ENCODE peak calls at places on chromosome 3, in four cellular contexts. One of them, this sample, is unnamed. For H3K4me1 and H3K36me3, the result is how much of the 10 kb centered on the place peaks cover.

GRCh38 chr3:46864051-46864881 is 1.0 kb upstream of the MYL3 start:
- DNase-seq in thoracic aorta: no peak
- DNase-seq in BE2C: no peak
- DNase-seq in lower lobe of right lung: peak
- DNase-seq in this sample: no peak

GRCh38 chr3:58073315-58074125 is 65.3 kb downstream of the FLNB start:
- DNase-seq in thoracic aorta: no peak
- DNase-seq in BE2C: no peak
- DNase-seq in lower lobe of right lung: no peak
- DNase-seq in this sample: no peak

GRCh38 chr3:116378077-116378476 is 67.2 kb downstream of the LSAMP start:
- DNase-seq in thoracic aorta: no peak
- DNase-seq in BE2C: no peak
- DNase-seq in lower lobe of right lung: no peak
- DNase-seq in this sample: no peak

GRCh38 chr3:156433910-156434309 is 121.0 kb downstream of the SSR3 start:
- DNase-seq in thoracic aorta: no peak
- DNase-seq in BE2C: peak
- DNase-seq in lower lobe of right lung: no peak
- DNase-seq in this sample: no peak

GRCh38 chr3:52983336-52983807 is 62.5 kb downstream of the SFMBT1 start:
- DNase-seq in thoracic aorta: no peak
- DNase-seq in BE2C: no peak
- DNase-seq in lower lobe of right lung: no peak
- DNase-seq in this sample: peak

GRCh38 chr3:40170395-40170794 is 139.1 kb upstream of the EIF1B start:
- DNase-seq in thoracic aorta: no peak
- DNase-seq in BE2C: no peak
- DNase-seq in lower lobe of right lung: no peak
- DNase-seq in this sample: no peak

GRCh38 chr3:189941679-189942078 is 179.0 kb downstream of the P3H2 start:
- DNase-seq in thoracic aorta: no peak
- DNase-seq in BE2C: no peak
- DNase-seq in lower lobe of right lung: no peak
- DNase-seq in this sample: no peak

GRCh38 chr3:24182756-24183155 is 237.7 kb downstream of the NR1D2 start:
- DNase-seq in thoracic aorta: no peak
- DNase-seq in BE2C: no peak
- DNase-seq in lower lobe of right lung: no peak
- DNase-seq in this sample: no peak

GRCh38 chr3:197353867-197354180 is 55.4 kb upstream of the DLG1 start:
- DNase-seq in thoracic aorta: no peak
- DNase-seq in BE2C: no peak
- DNase-seq in lower lobe of right lung: no peak
- DNase-seq in this sample: no peak

DNA sequence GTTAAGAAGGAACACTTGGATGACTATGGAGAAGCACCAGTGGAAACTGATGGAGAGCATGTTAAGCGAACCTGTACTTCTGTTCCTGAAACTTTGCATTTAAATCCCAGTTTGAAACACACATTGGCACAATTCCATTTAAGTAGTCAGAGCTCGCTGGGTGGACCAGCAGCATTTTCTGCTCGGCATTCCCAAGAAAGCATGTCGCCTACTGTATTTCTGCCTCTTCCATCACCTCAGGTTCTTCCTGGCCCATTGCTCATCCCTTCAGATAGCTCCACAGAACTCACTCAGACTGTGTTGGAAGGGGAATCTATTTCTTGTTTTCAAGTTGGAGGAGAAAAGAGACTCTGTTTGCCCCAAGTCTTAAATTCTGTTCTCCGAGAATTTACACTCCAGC is 3.0 kb downstream of the SKIL start:
- DNase-seq in thoracic aorta: no peak
- DNase-seq in BE2C: no peak
- DNase-seq in lower lobe of right lung: no peak
- DNase-seq in this sample: no peak
- H3K4me1 ChIP-seq in thoracic aorta: half or more
- H3K4me1 ChIP-seq in BE2C: under half
- H3K4me1 ChIP-seq in lower lobe of right lung: half or more
- H3K4me1 ChIP-seq in this sample: under half

GRCh38 chr3:71031151-71031550 is 552.4 kb downstream of the FOXP1 start:
- DNase-seq in thoracic aorta: no peak
- DNase-seq in BE2C: no peak
- DNase-seq in lower lobe of right lung: no peak
- DNase-seq in this sample: no peak
- H3K36me3 ChIP-seq in thoracic aorta: under half
- H3K36me3 ChIP-seq in BE2C: under half
- H3K36me3 ChIP-seq in lower lobe of right lung: under half
- H3K36me3 ChIP-seq in this sample: under half

GRCh38 chr3:45623434-45623833 is 28.9 kb downstream of the LIMD1 start:
- DNase-seq in thoracic aorta: no peak
- DNase-seq in BE2C: no peak
- DNase-seq in lower lobe of right lung: no peak
- DNase-seq in this sample: no peak
- H3K4me1 ChIP-seq in thoracic aorta: under half
- H3K4me1 ChIP-seq in BE2C: under half
- H3K4me1 ChIP-seq in lower lobe of right lung: under half
- H3K4me1 ChIP-seq in this sample: under half

GRCh38 chr3:96480881-96481280 is 333.5 kb upstream of the EPHA6 start:
- DNase-seq in thoracic aorta: no peak
- DNase-seq in BE2C: no peak
- DNase-seq in lower lobe of right lung: no peak
- DNase-seq in this sample: no peak
- H3K36me3 ChIP-seq in thoracic aorta: under half
- H3K36me3 ChIP-seq in BE2C: under half
- H3K36me3 ChIP-seq in lower lobe of right lung: under half
- H3K36me3 ChIP-seq in this sample: under half

GRCh38 chr3:17014286-17014685 is 129.5 kb downstream of the PLCL2 start:
- DNase-seq in thoracic aorta: no peak
- DNase-seq in BE2C: no peak
- DNase-seq in lower lobe of right lung: no peak
- DNase-seq in this sample: no peak

GRCh38 chr3:17013050-17013449 is 128.3 kb downstream of the PLCL2 start:
- DNase-seq in thoracic aorta: no peak
- DNase-seq in BE2C: no peak
- DNase-seq in lower lobe of right lung: no peak
- DNase-seq in this sample: no peak

GRCh38 chr3:17011774-17012338 is 127.1 kb downstream of the PLCL2 start:
- DNase-seq in thoracic aorta: no peak
- DNase-seq in BE2C: no peak
- DNase-seq in lower lobe of right lung: no peak
- DNase-seq in this sample: no peak

GRCh38 chr3:17013571-17013970 is 128.8 kb downstream of the PLCL2 start:
- DNase-seq in thoracic aorta: no peak
- DNase-seq in BE2C: no peak
- DNase-seq in lower lobe of right lung: no peak
- DNase-seq in this sample: no peak

GRCh38 chr3:17014734-17015133 is 130.0 kb downstream of the PLCL2 start:
- DNase-seq in thoracic aorta: no peak
- DNase-seq in BE2C: no peak
- DNase-seq in lower lobe of right lung: no peak
- DNase-seq in this sample: no peak
- H3K4me1 ChIP-seq in thoracic aorta: under half
- H3K4me1 ChIP-seq in BE2C: under half
- H3K4me1 ChIP-seq in lower lobe of right lung: under half
- H3K4me1 ChIP-seq in this sample: under half

GRCh38 chr3:12986521-12986920 is 86.7 kb downstream of the IQSEC1 start:
- DNase-seq in thoracic aorta: no peak
- DNase-seq in BE2C: no peak
- DNase-seq in lower lobe of right lung: no peak
- DNase-seq in this sample: no peak

GRCh38 chr3:12986031-12986430 is 87.2 kb downstream of the IQSEC1 start:
- DNase-seq in thoracic aorta: no peak
- DNase-seq in BE2C: no peak
- DNase-seq in lower lobe of right lung: no peak
- DNase-seq in this sample: no peak

GRCh38 chr3:12988728-12989454 is 84.3 kb downstream of the IQSEC1 start:
- DNase-seq in thoracic aorta: no peak
- DNase-seq in BE2C: no peak
- DNase-seq in lower lobe of right lung: no peak
- DNase-seq in this sample: peak

GRCh38 chr3:12986986-12987385 is 86.2 kb downstream of the IQSEC1 start:
- DNase-seq in thoracic aorta: no peak
- DNase-seq in BE2C: no peak
- DNase-seq in lower lobe of right lung: no peak
- DNase-seq in this sample: peak

GRCh38 chr3:12987602-12988001 is 85.6 kb downstream of the IQSEC1 start:
- DNase-seq in thoracic aorta: no peak
- DNase-seq in BE2C: no peak
- DNase-seq in lower lobe of right lung: no peak
- DNase-seq in this sample: no peak
- H3K36me3 ChIP-seq in thoracic aorta: under half
- H3K36me3 ChIP-seq in BE2C: under half
- H3K36me3 ChIP-seq in lower lobe of right lung: under half
- H3K36me3 ChIP-seq in this sample: under half

GRCh38 chr3:50243552-50243895 is 7.5 kb downstream of the GNAI2 start:
- DNase-seq in thoracic aorta: no peak
- DNase-seq in BE2C: no peak
- DNase-seq in lower lobe of right lung: no peak
- DNase-seq in this sample: no peak

GRCh38 chr3:50242778-50243551 is 7.0 kb downstream of the GNAI2 start:
- DNase-seq in thoracic aorta: no peak
- DNase-seq in BE2C: no peak
- DNase-seq in lower lobe of right lung: peak
- DNase-seq in this sample: no peak

GRCh38 chr3:50245831-50246516 is 10.0 kb downstream of the GNAI2 start:
- DNase-seq in thoracic aorta: peak
- DNase-seq in BE2C: peak
- DNase-seq in lower lobe of right lung: peak
- DNase-seq in this sample: peak

GRCh38 chr3:50246517-50246954 is 10.5 kb downstream of the GNAI2 start:
- DNase-seq in thoracic aorta: no peak
- DNase-seq in BE2C: no peak
- DNase-seq in lower lobe of right lung: peak
- DNase-seq in this sample: peak

GRCh38 chr3:50245251-50245745 is 9.3 kb downstream of the GNAI2 start:
- DNase-seq in thoracic aorta: no peak
- DNase-seq in BE2C: no peak
- DNase-seq in lower lobe of right lung: no peak
- DNase-seq in this sample: no peak
- H3K4me1 ChIP-seq in thoracic aorta: half or more
- H3K4me1 ChIP-seq in BE2C: under half
- H3K4me1 ChIP-seq in lower lobe of right lung: half or more
- H3K4me1 ChIP-seq in this sample: half or more

DNA sequence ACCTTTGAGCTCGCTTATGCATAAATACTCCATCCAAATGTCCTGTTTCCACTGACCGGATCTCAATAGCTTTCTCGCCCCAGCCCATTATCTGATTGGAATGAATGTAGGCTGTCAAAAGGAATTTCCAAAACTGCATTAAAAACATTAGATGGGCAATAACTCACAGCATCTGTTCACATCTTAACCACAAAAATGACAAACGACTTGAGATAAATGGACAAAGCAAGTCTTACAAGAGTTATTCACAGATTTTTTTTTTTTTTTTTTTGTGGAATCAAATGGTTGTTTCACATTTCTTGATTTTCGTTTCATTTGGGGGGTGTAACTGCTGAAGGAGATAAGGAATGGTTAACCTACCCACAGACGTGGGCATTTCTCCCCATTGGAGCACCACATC is 39.7 kb upstream of the SLC2A2 start:
- DNase-seq in thoracic aorta: no peak
- DNase-seq in BE2C: no peak
- DNase-seq in lower lobe of right lung: no peak
- DNase-seq in this sample: no peak
- H3K36me3 ChIP-seq in thoracic aorta: under half
- H3K36me3 ChIP-seq in BE2C: under half
- H3K36me3 ChIP-seq in lower lobe of right lung: under half
- H3K36me3 ChIP-seq in this sample: half or more